ENCODE peak calls at places on chromosomes 5 and 9, in six cellular contexts. T is H54, O is gastrocnemius medialis, M is A549, D is ovary, L is Peyer's patch. N is an unnamed sample.
A peak's percentile ranks its signal among the peaks of the same experiment; 100 is the strongest.

GRCh38 chr5:10162468-10162867 is 87.2 kb downstream of the ATPSCKMT start:
- DNase-seq in L (no peak), O (no peak), M (no peak), D (no peak), T (no peak), N (no peak)

GRCh38 chr5:82748688-82749091 is 328.5 kb downstream of the TMEM167A start:
- DNase-seq in D (no peak), M (no peak), L (no peak), T (no peak), O (no peak), N (no peak)

GRCh38 chr5:39169081-39169480 is 50.3 kb downstream of the FYB1 start:
- DNase-seq in O (no peak), M (no peak), D (no peak), L (no peak), T (no peak), N (no peak)

GRCh38 chr5:13477118-13477737 is 467.3 kb downstream of the DNAH5 start:
- DNase-seq in T (peak; percentile 23), O (no peak), D (no peak), L (no peak), M (no peak), N (no peak)

GRCh38 chr5:35518104-35518503 is 99.6 kb upstream of the SPEF2 start:
- DNase-seq in O (no peak), T (no peak), D (no peak), M (no peak), L (no peak), N (no peak)

GRCh38 chr9:134671341-134672113 is 29.9 kb downstream of the COL5A1 start:
- DNase-seq in M (no peak), T (no peak), L (no peak), O (no peak), D (no peak), N (no peak)

GRCh38 chr9:34710023-34710422 is at the start of gene CCL21:
- DNase-seq in M (no peak), T (no peak), L (no peak), O (no peak), D (peak; percentile 71), N (no peak)

GRCh38 chr9:133226219-133227171 is 17.4 kb upstream of the OBP2B start:
- DNase-seq in O (no peak), L (peak; percentile 22), T (no peak), D (no peak), M (no peak), N (no peak)

GRCh38 chr5:124583469-124584350 is 162.7 kb downstream of the ZNF608 start:
- DNase-seq in L (no peak), D (no peak), M (peak; percentile 56), T (peak; percentile 8), O (no peak), N (peak; percentile 19)

GRCh38 chr5:148855249-148856008 is 29.0 kb downstream of the ADRB2 start:
- DNase-seq in D (no peak), T (no peak), M (no peak), O (no peak), L (no peak), N (no peak)

GRCh38 chr9:122347348-122348287 is 23.2 kb upstream of the PTGS1 start:
- DNase-seq in M (peak; percentile 38), L (no peak), O (no peak), D (no peak), T (no peak), N (peak; percentile 77)

GRCh38 chr5:86909461-86909881 is 291.7 kb downstream of the COX7C start:
- DNase-seq in M (no peak), T (no peak), L (no peak), O (no peak), D (no peak), N (no peak)

GRCh38 chr5:1315018-1315708 is 20.3 kb upstream of the TERT start:
- DNase-seq in M (no peak), T (no peak), L (no peak), O (no peak), D (no peak), N (no peak)

GRCh38 chr5:128667751-128668150 is 129.7 kb upstream of the FBN2 start:
- DNase-seq in M (no peak), L (no peak), D (no peak), O (no peak), T (no peak), N (no peak)

GRCh38 chr5:58322453-58322852 is 137.4 kb downstream of the PLK2 start:
- DNase-seq in M (no peak), O (no peak), L (no peak), D (no peak), T (no peak), N (no peak)

GRCh38 chr5:66814146-66814991 is 218.2 kb downstream of the MAST4 start:
- DNase-seq in O (no peak), T (peak; percentile 15), D (peak; percentile 29), M (peak; percentile 59), L (no peak), N (peak; percentile 45)

GRCh38 chr9:112051812-112052211 is 123.3 kb downstream of the SUSD1 start:
- DNase-seq in L (no peak), T (no peak), D (no peak), M (no peak), O (no peak), N (no peak)

GRCh38 chr9:92770005-92770995 is 5.7 kb upstream of the BICD2 start:
- DNase-seq in L (no peak), M (no peak), O (no peak), D (no peak), T (no peak), N (no peak)
- TF ChIP-seq POLR2A in L (no peak), M (no peak), O (no peak), D (no peak), T (no peak), N (no peak)

GRCh38 chr5:6659941-6660684 is 26.9 kb downstream of the SRD5A1 start:
- DNase-seq in L (peak; percentile 76), O (no peak), M (no peak), D (no peak), T (no peak), N (no peak)
- TF ChIP-seq POLR2A in L (no peak), O (no peak), M (no peak), D (no peak), T (no peak), N (no peak)

GRCh38 chr9:129282308-129283211 is 104.5 kb upstream of the IER5L start:
- DNase-seq in L (peak; percentile 28), D (peak; percentile 24), M (no peak), T (no peak), O (no peak), N (no peak)
- TF ChIP-seq POLR2A in L (no peak), D (no peak), M (no peak), T (no peak), O (no peak), N (no peak)

GRCh38 chr5:132484386-132484715 is 6.2 kb downstream of the IRF1 start:
- DNase-seq in T (no peak), L (peak; percentile 42), O (no peak), M (no peak), D (no peak), N (peak; percentile 17)

GRCh38 chr5:132487095-132487428 is 3.5 kb downstream of the IRF1 start:
- DNase-seq in T (no peak), L (peak; percentile 36), D (peak; percentile 11), O (no peak), M (no peak), N (no peak)

GRCh38 chr5:132483661-132484385 is 6.8 kb downstream of the IRF1 start:
- DNase-seq in M (no peak), T (no peak), D (no peak), L (peak; percentile 37), O (no peak), N (no peak)

GRCh38 chr5:132486318-132487094 is 4.1 kb downstream of the IRF1 start:
- DNase-seq in L (peak; percentile 46), T (no peak), O (no peak), D (peak; percentile 14), M (no peak), N (no peak)

GRCh38 chr5:132485641-132486317 is 4.8 kb downstream of the IRF1 start:
- DNase-seq in D (peak; percentile 18), M (no peak), O (no peak), L (peak; percentile 37), T (no peak), N (no peak)
- TF ChIP-seq POLR2A in D (no peak), M (no peak), O (no peak), L (no peak), T (no peak), N (no peak)

GRCh38 chr5:42808888-42809611 is 2.6 kb downstream of the SELENOP start:
- DNase-seq in M (no peak), T (no peak), L (no peak), D (no peak), O (no peak), N (no peak)

GRCh38 chr5:42812620-42813019 is 928 bp upstream of the SELENOP start:
- DNase-seq in M (no peak), D (no peak), O (no peak), L (no peak), T (no peak), N (no peak)

GRCh38 chr5:42810905-42811590 is 644 bp downstream of the SELENOP start:
- DNase-seq in O (no peak), L (no peak), D (no peak), M (no peak), T (no peak), N (no peak)

GRCh38 chr5:42813533-42813932 is 1.8 kb upstream of the SELENOP start:
- DNase-seq in L (no peak), O (no peak), T (no peak), D (no peak), M (no peak), N (no peak)

GRCh38 chr5:42811591-42812392 is at the start of gene SELENOP:
- DNase-seq in M (no peak), T (peak; percentile 11), O (peak; percentile 72), D (peak; percentile 84), L (no peak), N (no peak)
- TF ChIP-seq POLR2A in M (no peak), T (no peak), O (peak; percentile 90), D (peak; percentile 86), L (peak; percentile 97), N (peak; percentile 42)

N was measured in erythroblast.